ENCODE peak calls at places on chromosomes 3 and 15, in eight cellular contexts. S is dorsolateral prefrontal cortex, X is thyroid gland, D is fibroblast of mammary gland, G is psoas muscle, U is Peyer's patch, Q is NB4, L is WTC11. M is an unnamed sample.

GRCh38 chr3:153404157-153404556 is 242.1 kb downstream of the RAP2B start:
- DNase-seq in S (no peak), X (no peak), D (peak; percentile 10), G (no peak), U (no peak), Q (no peak), L (no peak), M (no peak)

GRCh38 chr3:193660698-193661400 is 67.8 kb downstream of the OPA1 start:
- DNase-seq in S (no peak), X (no peak), D (no peak), G (no peak), U (no peak), Q (no peak), L (no peak), M (no peak)

GRCh38 chr3:138082992-138083386 is 32.4 kb downstream of the DZIP1L start:
- DNase-seq in S (no peak), X (no peak), D (peak; percentile 36), G (no peak), U (no peak), Q (no peak), L (no peak), M (no peak)

GRCh38 chr3:51733859-51734571 is 27.1 kb downstream of the GRM2 start:
- DNase-seq in S (no peak), X (no peak), D (no peak), G (no peak), U (no peak), Q (no peak), L (no peak), M (no peak)

GRCh38 chr3:125684199-125684598 is 88.9 kb upstream of the OSBPL11 start:
- DNase-seq in S (no peak), X (peak; percentile 36), D (peak; percentile 35), G (no peak), U (no peak), Q (peak; percentile 43), L (peak; percentile 77), M (no peak)

GRCh38 chr15:31824009-31824408 is 206.3 kb upstream of the CHRNA7 start:
- DNase-seq in S (no peak), X (no peak), D (no peak), G (no peak), U (no peak), Q (no peak), L (no peak), M (no peak)

GRCh38 chr15:40320931-40321371 is 2.5 kb upstream of the INAFM2 start:
- DNase-seq in S (no peak), X (peak; percentile 72), D (peak; percentile 65), G (no peak), U (peak; percentile 64), Q (peak; percentile 73), L (peak; percentile 50), M (no peak)

GRCh38 chr15:90883526-90883931 is 775 bp upstream of the FES start:
- DNase-seq in S (no peak), X (no peak), D (no peak), G (peak; percentile 53), U (no peak), Q (peak; percentile 52), L (no peak), M (no peak)

GRCh38 chr15:57554063-57554820 is 37.5 kb upstream of the MYZAP start:
- DNase-seq in S (no peak), X (no peak), D (no peak), G (no peak), U (no peak), Q (no peak), L (no peak), M (no peak)

GRCh38 chr15:95799286-95800187 is 531.0 kb upstream of the NR2F2 start:
- DNase-seq in S (no peak), X (no peak), D (peak; percentile 92), G (no peak), U (no peak), Q (peak; percentile 51), L (no peak), M (no peak)

GRCh38 chr15:101179341-101180153 is 72.3 kb downstream of the CHSY1 start:
- DNase-seq in S (no peak), X (no peak), D (peak; percentile 63), G (no peak), U (no peak), Q (no peak), L (no peak), M (no peak)

GRCh38 chr3:133054572-133054971 is 16.4 kb downstream of the TMEM108 start:
- DNase-seq in S (no peak), X (no peak), D (no peak), G (no peak), U (no peak), Q (no peak), L (no peak), M (no peak)

GRCh38 chr3:14133188-14133800 is 8.4 kb downstream of the TMEM43 start:
- DNase-seq in S (no peak), X (no peak), D (no peak), G (no peak), U (no peak), Q (no peak), L (no peak), M (no peak)

GRCh38 chr3:122941233-122942206 is 86.0 kb downstream of the SEMA5B start:
- DNase-seq in S (no peak), X (no peak), D (peak; percentile 6), G (no peak), U (no peak), Q (no peak), L (no peak), M (no peak)

GRCh38 chr3:186487037-186487436 is 57.1 kb downstream of the CRYGS start:
- DNase-seq in S (no peak), X (no peak), D (no peak), G (no peak), U (no peak), Q (no peak), L (no peak), M (no peak)

GRCh38 chr15:74836846-74837245 is 6.1 kb downstream of the ULK3 start:
- DNase-seq in S (no peak), X (no peak), D (no peak), G (no peak), U (no peak), Q (no peak), L (no peak), M (no peak)

GRCh38 chr15:74833376-74834107 is 7.1 kb downstream of the CPLX3 start:
- DNase-seq in S (peak; percentile 75), X (no peak), D (no peak), G (no peak), U (no peak), Q (peak; percentile 39), L (no peak), M (no peak)

GRCh38 chr15:74837482-74837881 is 5.5 kb downstream of the ULK3 start:
- DNase-seq in S (no peak), X (no peak), D (no peak), G (no peak), U (no peak), Q (no peak), L (no peak), M (no peak)

GRCh38 chr15:74832826-74833225 is 6.4 kb downstream of the CPLX3 start:
- DNase-seq in S (no peak), X (no peak), D (no peak), G (no peak), U (no peak), Q (no peak), L (no peak), M (no peak)

GRCh38 chr15:74835312-74835823 is 7.6 kb downstream of the ULK3 start:
- DNase-seq in S (no peak), X (peak; percentile 58), D (peak; percentile 52), G (peak; percentile 80), U (peak; percentile 54), Q (peak; percentile 62), L (peak; percentile 96), M (peak; percentile 71)
- TF ChIP-seq CTCF in S (peak; percentile 64), X (peak; percentile 60), D (peak; percentile 90), G (peak; percentile 74), U (peak; percentile 68), Q (peak; percentile 97), L (peak; percentile 82), M (peak; percentile 77)

GRCh38 chr3:59812778-59813558 is 763.1 kb upstream of the CFAP20DC start:
- DNase-seq in S (no peak), X (no peak), D (no peak), G (no peak), U (no peak), Q (no peak), L (no peak), M (no peak)

GRCh38 chr3:59809750-59810444 is 760.1 kb upstream of the CFAP20DC start:
- DNase-seq in S (no peak), X (no peak), D (peak; percentile 69), G (no peak), U (no peak), Q (no peak), L (no peak), M (no peak)

GRCh38 chr3:59808431-59808830 is 758.6 kb upstream of the CFAP20DC start:
- DNase-seq in S (no peak), X (no peak), D (no peak), G (no peak), U (no peak), Q (no peak), L (no peak), M (no peak)

GRCh38 chr3:59809016-59809415 is 759.2 kb upstream of the CFAP20DC start:
- DNase-seq in S (no peak), X (no peak), D (peak; percentile 90), G (no peak), U (no peak), Q (no peak), L (no peak), M (no peak)

GRCh38 chr3:59812188-59812587 is 762.4 kb upstream of the CFAP20DC start:
- DNase-seq in S (no peak), X (no peak), D (no peak), G (no peak), U (no peak), Q (no peak), L (no peak), M (no peak)
- TF ChIP-seq CTCF in S (no peak), X (no peak), D (no peak), G (no peak), U (no peak), Q (no peak), L (no peak), M (no peak)

GRCh38 chr3:124619887-124620599 is 110.2 kb upstream of the UMPS start:
- DNase-seq in S (no peak), X (no peak), D (no peak), G (no peak), U (no peak), Q (no peak), L (no peak), M (no peak)
- TF ChIP-seq CTCF in S (no peak), X (no peak), D (no peak), G (no peak), U (no peak), Q (no peak), L (no peak), M (no peak)

DNA sequence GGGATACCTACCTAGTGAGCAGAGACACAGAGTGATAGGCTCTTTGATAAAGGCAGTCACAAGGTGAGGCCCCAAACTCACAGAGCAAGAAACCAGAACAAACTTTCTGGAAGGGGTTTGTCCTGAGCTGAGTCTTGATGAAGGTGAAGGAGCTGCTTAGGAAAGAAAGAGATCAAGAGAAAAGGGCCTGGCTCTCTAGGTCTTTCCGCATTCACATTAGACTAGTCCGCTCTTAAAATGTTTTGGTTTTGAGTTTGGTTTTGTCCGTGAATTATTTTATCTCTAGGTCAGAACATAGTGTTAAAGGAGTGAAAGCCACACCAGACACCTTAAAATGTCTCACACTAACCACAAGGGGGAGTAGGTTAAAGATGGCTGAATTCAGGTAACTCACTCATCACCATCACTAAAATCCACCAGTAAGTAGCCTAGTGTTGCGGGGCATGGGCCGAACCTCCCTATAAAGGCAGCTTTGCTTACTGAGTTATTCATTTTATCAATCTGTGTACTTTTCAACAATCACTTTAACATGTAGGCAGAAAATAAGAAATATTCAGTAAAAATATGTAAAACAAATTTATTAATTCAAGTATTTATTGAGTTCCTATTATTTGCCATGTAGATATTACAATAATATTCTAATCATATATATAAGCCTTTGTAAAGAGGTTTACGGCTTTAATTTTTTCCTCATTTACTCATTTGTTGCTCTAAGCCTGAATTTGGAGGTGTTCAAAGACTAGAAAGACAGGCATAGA is 121.5 kb upstream of the TSC22D2 start:
- DNase-seq in S (no peak), X (peak; percentile 19), D (peak; percentile 63), G (no peak), U (no peak), Q (peak; percentile 25), L (no peak), M (no peak)
- TF ChIP-seq CTCF in S (no peak), X (peak; percentile 73), D (peak; percentile 59), G (peak; percentile 63), U (peak; percentile 81), Q (peak; percentile 11), L (peak; percentile 57), M (peak; percentile 56)